ENCODE peak calls at places on chromosome 7, in five cellular contexts. W is kidney epithelial cell, T is GM23338, H is neural progenitor cell, B is body of pancreas. Q is an unnamed sample.

GRCh38 chr7:76009672-76010600 is 15.5 kb upstream of the TMEM120A start:
- DNase-seq in B (no peak), H (no peak), W (no peak), T (no peak), Q (no peak)

GRCh38 chr7:65938336-65938895 is 43.6 kb downstream of the GUSB start:
- DNase-seq in T (no peak), B (no peak), H (no peak), W (no peak), Q (no peak)

GRCh38 chr7:33143996-33144718 is 14.8 kb downstream of the BBS9 start:
- DNase-seq in H (no peak), T (no peak), W (no peak), B (no peak), Q (no peak)

GRCh38 chr7:82481499-82482097 is 38.0 kb upstream of the CACNA2D1 start:
- DNase-seq in W (peak; percentile 7), T (peak; percentile 58), B (no peak), H (peak; percentile 3), Q (no peak)

GRCh38 chr7:43756368-43757072 is 2.0 kb upstream of the BLVRA start:
- DNase-seq in T (no peak), W (no peak), B (no peak), H (no peak), Q (peak; percentile 44)

GRCh38 chr7:36085096-36085495 is 68.0 kb upstream of the EEPD1 start:
- DNase-seq in T (no peak), W (no peak), B (no peak), H (no peak), Q (no peak)

GRCh38 chr7:154497751-154498150 is 445.6 kb downstream of the DPP6 start:
- DNase-seq in T (no peak), W (no peak), H (no peak), B (no peak), Q (no peak)

GRCh38 chr7:31957756-31958155 is 112.5 kb downstream of the PDE1C start:
- DNase-seq in B (no peak), H (no peak), W (no peak), T (no peak), Q (no peak)

GRCh38 chr7:30391806-30392205 is 86.8 kb downstream of the NOD1 start:
- DNase-seq in W (no peak), H (no peak), B (no peak), T (no peak), Q (no peak)

GRCh38 chr7:30390872-30391646 is 87.5 kb downstream of the NOD1 start:
- DNase-seq in T (peak; percentile 22), W (no peak), B (no peak), H (no peak), Q (no peak)

GRCh38 chr7:30395676-30396075 is 82.9 kb downstream of the NOD1 start:
- DNase-seq in W (no peak), H (no peak), B (no peak), T (no peak), Q (no peak)

DNA sequence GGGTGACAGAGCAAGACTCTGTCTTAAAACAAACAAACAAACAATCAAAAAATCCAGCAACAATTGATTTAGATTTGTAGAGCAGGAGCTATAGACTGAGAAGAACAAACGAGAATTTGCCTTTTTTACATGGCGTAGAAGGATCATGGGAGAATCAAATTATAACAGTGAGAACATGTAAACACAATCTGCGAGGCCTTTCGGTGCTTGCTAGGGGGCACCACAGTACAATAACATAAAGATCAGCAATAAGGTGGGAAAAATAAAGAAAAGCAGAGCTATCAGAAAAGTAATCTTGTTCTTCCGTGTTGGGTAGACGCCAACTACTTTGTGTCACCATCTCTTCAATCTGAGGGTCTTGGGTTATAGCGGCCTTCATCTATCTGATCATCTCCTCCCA is 82.2 kb downstream of the NOD1 start:
- DNase-seq in B (no peak), H (no peak), W (no peak), T (peak; percentile 32), Q (no peak)
- TF ChIP-seq CTCF in B (no peak), H (peak; percentile 33), W (no peak), T (peak; percentile 45), Q (no peak)

GRCh38 chr7:1511829-1512422 is 7.7 kb upstream of the INTS1 start:
- DNase-seq in B (no peak), H (no peak), W (no peak), T (no peak), Q (no peak)
- H3K4me3 ChIP-seq in B (no peak overlapping the region), H (no peak overlapping the region), W (no peak overlapping the region), T (no peak overlapping the region), Q (no peak overlapping the region)

GRCh38 chr7:114084381-114085312 is 165.8 kb upstream of the PPP1R3A start:
- DNase-seq in W (no peak), B (peak; percentile 74), T (peak; percentile 58), H (peak; percentile 72), Q (no peak)

GRCh38 chr7:114086906-114087651 is 168.3 kb upstream of the PPP1R3A start:
- DNase-seq in B (peak; percentile 75), W (no peak), T (peak; percentile 52), H (peak; percentile 41), Q (no peak)

GRCh38 chr7:114085313-114085591 is 166.4 kb upstream of the PPP1R3A start:
- DNase-seq in W (no peak), T (peak; percentile 67), H (no peak), B (no peak), Q (no peak)

GRCh38 chr7:114086491-114086905 is 167.7 kb upstream of the PPP1R3A start:
- DNase-seq in W (no peak), H (peak; percentile 53), B (peak; percentile 60), T (peak; percentile 44), Q (no peak)

GRCh38 chr7:114085592-114086490 is 167.0 kb upstream of the PPP1R3A start:
- DNase-seq in H (peak; percentile 76), W (peak; percentile 18), B (peak; percentile 94), T (peak; percentile 87), Q (no peak)
- TF ChIP-seq CTCF in H (no peak), W (no peak), B (no peak), T (no peak), Q (no peak)

GRCh38 chr7:27651702-27652101 is 11.0 kb downstream of the HIBADH start:
- DNase-seq in H (no peak), B (no peak), W (no peak), T (no peak), Q (no peak)
- H3K4me3 ChIP-seq in H (no peak overlapping the region), B (no peak overlapping the region), W (no peak overlapping the region), T (no peak overlapping the region), Q (no peak overlapping the region)

GRCh38 chr7:134701272-134701671 is 54.6 kb downstream of the BPGM start:
- DNase-seq in H (no peak), W (no peak), B (no peak), T (peak; percentile 74), Q (no peak)
- TF ChIP-seq CTCF in H (peak; percentile 44), W (peak; percentile 38), B (peak; percentile 22), T (peak; percentile 66), Q (no peak)

Q was measured in AG04449.